ENCODE peak calls at places on chromosome 19, in seven cellular contexts. O, T, Y, V, S, H and C are unnamed samples.

GRCh38 chr19:3154957-3155736 is 19.3 kb downstream of the GNA15 start:
- DNase-seq in O (no peak), T (no peak), Y (peak), V (peak), S (peak), H (peak), C (no peak)

GRCh38 chr19:7680606-7681335 is at the start of gene TRAPPC5:
- DNase-seq in O (peak), T (peak), Y (peak), V (peak), S (peak), H (peak), C (peak)

GRCh38 chr19:33449799-33450198 is 71.8 kb downstream of the PEPD start:
- DNase-seq in O (no peak), T (peak), Y (no peak), V (no peak), S (no peak), H (no peak), C (no peak)

GRCh38 chr19:42479736-42480135 is 37.0 kb upstream of the CXCL17 start:
- DNase-seq in O (no peak), T (no peak), Y (no peak), V (no peak), S (no peak), H (no peak), C (no peak)

GRCh38 chr19:40611900-40612698 is 10.9 kb downstream of the LTBP4 start:
- DNase-seq in O (no peak), T (no peak), Y (no peak), V (no peak), S (no peak), H (no peak), C (no peak)

GRCh38 chr19:16216744-16217670 is 19.3 kb downstream of the AP1M1 start:
- DNase-seq in O (peak), T (no peak), Y (no peak), V (no peak), S (no peak), H (no peak), C (no peak)

GRCh38 chr19:52296400-52296772 is 583 bp upstream of the ZNF480 start:
- DNase-seq in O (no peak), T (no peak), Y (no peak), V (no peak), S (no peak), H (no peak), C (no peak)

GRCh38 chr19:41376241-41376997 is at the start of gene TMEM91:
- DNase-seq in O (no peak), T (peak), Y (no peak), V (no peak), S (no peak), H (peak), C (peak)

GRCh38 chr19:51784922-51785690 is 9.9 kb upstream of the FPR3 start:
- DNase-seq in O (no peak), T (no peak), Y (peak), V (no peak), S (peak), H (no peak), C (peak)

GRCh38 chr19:47155141-47155540 is 24.5 kb downstream of the SAE1 start:
- DNase-seq in O (no peak), T (no peak), Y (no peak), V (no peak), S (no peak), H (no peak), C (no peak)

GRCh38 chr19:12789098-12789903 is 2.0 kb upstream of the JUNB start:
- DNase-seq in O (no peak), T (peak), Y (no peak), V (no peak), S (no peak), H (no peak), C (peak)

GRCh38 chr19:17706750-17707181 is 12.5 kb upstream of the MAP1S start:
- DNase-seq in O (peak), T (peak), Y (no peak), V (peak), S (no peak), H (no peak), C (peak)

GRCh38 chr19:39870171-39870971 is 24.2 kb upstream of the FBL start:
- DNase-seq in O (peak), T (peak), Y (no peak), V (no peak), S (no peak), H (peak), C (peak)

GRCh38 chr19:44552324-44552723 is 22.8 kb upstream of the CEACAM20 start:
- DNase-seq in O (no peak), T (peak), Y (no peak), V (no peak), S (no peak), H (peak), C (peak)

GRCh38 chr19:41223431-41224234 is 4.6 kb downstream of the AXL start:
- DNase-seq in O (no peak), T (no peak), Y (no peak), V (peak), S (no peak), H (no peak), C (peak)

GRCh38 chr19:29923653-29924052 is 18.4 kb upstream of the URI1 start:
- DNase-seq in O (no peak), T (no peak), Y (no peak), V (no peak), S (no peak), H (no peak), C (no peak)

GRCh38 chr19:48646192-48646911 is 365 bp upstream of the CA11 start:
- DNase-seq in O (peak), T (peak), Y (peak), V (no peak), S (peak), H (peak), C (peak)

GRCh38 chr19:55044286-55044685 is 6.2 kb upstream of the GP6 start:
- DNase-seq in O (no peak), T (no peak), Y (no peak), V (no peak), S (no peak), H (no peak), C (no peak)

GRCh38 chr19:30226464-30227070 is 145.6 kb upstream of the ZNF536 start:
- DNase-seq in O (no peak), T (peak), Y (no peak), V (no peak), S (no peak), H (no peak), C (peak)

GRCh38 chr19:1136201-1136600 is 32.4 kb downstream of the GPX4 start:
- DNase-seq in O (no peak), T (no peak), Y (no peak), V (no peak), S (no peak), H (no peak), C (no peak)

GRCh38 chr19:12779162-12779993 is 4.0 kb upstream of the HOOK2 start:
- DNase-seq in O (peak), T (peak), Y (no peak), V (no peak), S (no peak), H (no peak), C (peak)

GRCh38 chr19:31268751-31269150 is 80.5 kb downstream of the TSHZ3 start:
- DNase-seq in O (no peak), T (no peak), Y (no peak), V (no peak), S (no peak), H (no peak), C (no peak)

GRCh38 chr19:41927810-41928192 is 448 bp downstream of the ERFL start:
- DNase-seq in O (no peak), T (no peak), Y (no peak), V (no peak), S (no peak), H (no peak), C (peak)

GRCh38 chr19:55641376-55642152 is 762 bp downstream of the ZNF580 start:
- DNase-seq in O (no peak), T (peak), Y (no peak), V (no peak), S (no peak), H (no peak), C (peak)